ENCODE peak calls at places on chromosomes 16 and 17, in six cellular contexts. A is retina; L is cardiac fibroblast; C is activated T-cell treated with anti-CD3 and anti-CD28 coated beads, Interleukin-2, amount 50 U/mL, for 4 hours; G is HuH-7.5; J is activated T-helper 1 cell treated with Interleukin-2 at 50 U/mL for 16 hours. O is an unnamed sample.

GRCh38 chr16:64051826-64052225 is 1070.0 kb downstream of the CDH11 start:
- DNase-seq in A (peak), G (no peak), C (no peak), J (no peak), L (peak), O (no peak)

GRCh38 chr16:2486645-2487516 is 12.0 kb downstream of the TBC1D24 start:
- DNase-seq in J (peak), L (no peak), C (peak), G (no peak), A (peak), O (peak)

GRCh38 chr16:76976101-76976500 is 214.9 kb upstream of the MON1B start:
- DNase-seq in A (no peak), C (no peak), L (no peak), J (no peak), G (no peak), O (no peak)

GRCh38 chr17:18141210-18141803 is 32.8 kb downstream of the MYO15A start:
- DNase-seq in L (peak), C (no peak), J (no peak), G (no peak), A (peak), O (no peak)

GRCh38 chr17:19877546-19877945 is 9.8 kb upstream of the ULK2 start:
- DNase-seq in C (no peak), L (no peak), J (no peak), G (no peak), A (no peak), O (no peak)

GRCh38 chr16:72875291-72876036 is 172.5 kb downstream of the ZFHX3 start:
- DNase-seq in L (no peak), G (peak), J (no peak), A (no peak), C (no peak), O (no peak)

GRCh38 chr16:73063854-73064226 is 15.9 kb upstream of the ZFHX3 start:
- DNase-seq in G (no peak), C (no peak), J (no peak), L (no peak), A (no peak), O (no peak)

GRCh38 chr17:48595107-48595999 is 1.8 kb upstream of the HOXB5 start:
- DNase-seq in J (no peak), G (no peak), A (no peak), L (no peak), C (no peak), O (no peak)

GRCh38 chr16:49528035-49528434 is 154.4 kb downstream of the C16orf78 start:
- DNase-seq in L (peak), A (peak), C (no peak), G (no peak), J (no peak), O (no peak)

GRCh38 chr16:57781741-57782606 is 20.3 kb downstream of the KIFC3 start:
- DNase-seq in L (no peak), C (no peak), A (no peak), J (no peak), G (peak), O (no peak)

GRCh38 chr17:16419074-16419928 is 3.9 kb downstream of the TRPV2 start:
- DNase-seq in J (no peak), A (no peak), L (peak), C (peak), G (no peak), O (no peak)

GRCh38 chr16:53784312-53784711 is 80.4 kb downstream of the FTO start:
- DNase-seq in J (no peak), A (no peak), L (no peak), C (no peak), G (no peak), O (no peak)

GRCh38 chr17:27379863-27380533 is 76.2 kb upstream of the KSR1 start:
- DNase-seq in J (no peak), C (no peak), A (peak), G (peak), L (peak), O (peak)